ENCODE peak calls at places on chromosomes 4 and X, in nine cellular contexts. M, F, R, Y, J, E, A, H and P are unnamed samples.

GRCh38 chr4:16055937-16056336 is 27.9 kb downstream of the PROM1 start:
- ATAC-seq in M (no peak), F (peak), R (no peak), Y (no peak), J (no peak), E (no peak), A (no peak), H (no peak), P (no peak)

GRCh38 chr4:33126002-33126401 is 2405.8 kb downstream of the PCDH7 start:
- ATAC-seq in M (no peak), F (no peak), R (no peak), Y (no peak), J (no peak), E (no peak), A (no peak), H (no peak), P (no peak)

GRCh38 chr4:20287246-20287645 is 35.5 kb downstream of the SLIT2 start:
- ATAC-seq in M (no peak), F (no peak), R (no peak), Y (no peak), J (no peak), E (no peak), A (no peak), H (no peak), P (no peak)

GRCh38 chr4:139176299-139177048 is 544 bp downstream of the ELF2 start:
- ATAC-seq in M (peak), F (peak), R (peak), Y (peak), J (peak), E (peak), A (peak), H (peak), P (peak)

GRCh38 chr4:165991325-165992180 is 118.5 kb downstream of the TLL1 start:
- ATAC-seq in M (no peak), F (no peak), R (no peak), Y (peak), J (no peak), E (no peak), A (no peak), H (no peak), P (no peak)

GRCh38 chr4:168674869-168675268 is 178.0 kb downstream of the PALLD start:
- ATAC-seq in M (no peak), F (no peak), R (no peak), Y (no peak), J (no peak), E (no peak), A (no peak), H (no peak), P (no peak)

GRCh38 chrX:25873196-25873595 is 264.9 kb upstream of the MAGEB18 start:
- ATAC-seq in M (no peak), F (no peak), R (no peak), Y (no peak), J (no peak), E (no peak), A (no peak), H (no peak), P (no peak)

GRCh38 chrX:124256209-124256608 is 76.3 kb upstream of the TEX13D start:
- ATAC-seq in M (no peak), F (peak), R (no peak), Y (peak), J (no peak), E (no peak), A (no peak), H (no peak), P (peak)

GRCh38 chr4:78529569-78530209 is 21.9 kb upstream of the ANXA3 start:
- ATAC-seq in M (no peak), F (no peak), R (no peak), Y (peak), J (no peak), E (no peak), A (no peak), H (peak), P (no peak)

GRCh38 chrX:18886005-18886343 is 97.9 kb downstream of the PHKA2 start:
- ATAC-seq in M (peak), F (no peak), R (peak), Y (no peak), J (peak), E (no peak), A (peak), H (no peak), P (peak)

GRCh38 chr4:108018038-108018883 is 28.6 kb downstream of the HADH start:
- ATAC-seq in M (peak), F (peak), R (peak), Y (peak), J (peak), E (peak), A (peak), H (peak), P (peak)

GRCh38 chr4:37609621-37610020 is 76.6 kb downstream of the RELL1 start:
- ATAC-seq in M (no peak), F (no peak), R (no peak), Y (no peak), J (no peak), E (no peak), A (no peak), H (no peak), P (no peak)

GRCh38 chr4:46123872-46124755 is at the start of gene GABRG1:
- ATAC-seq in M (no peak), F (no peak), R (no peak), Y (no peak), J (no peak), E (no peak), A (no peak), H (no peak), P (no peak)

GRCh38 chr4:95386410-95386809 is 162.4 kb downstream of the UNC5C start:
- ATAC-seq in M (no peak), F (no peak), R (no peak), Y (no peak), J (peak), E (no peak), A (no peak), H (no peak), P (no peak)

GRCh38 chr4:109072595-109072994 is 229.9 kb downstream of the COL25A1 start:
- ATAC-seq in M (no peak), F (peak), R (no peak), Y (no peak), J (no peak), E (no peak), A (no peak), H (no peak), P (peak)

GRCh38 chrX:23333842-23334535 is 660 bp upstream of the PTCHD1 start:
- ATAC-seq in M (no peak), F (no peak), R (no peak), Y (no peak), J (no peak), E (no peak), A (no peak), H (no peak), P (peak)

GRCh38 chr4:99755223-99755944 is 61.2 kb upstream of the DAPP1 start:
- ATAC-seq in M (no peak), F (peak), R (peak), Y (peak), J (no peak), E (no peak), A (no peak), H (no peak), P (no peak)

GRCh38 chr4:152771736-152772533 is 7.6 kb downstream of the TIGD4 start:
- ATAC-seq in M (peak), F (no peak), R (peak), Y (no peak), J (no peak), E (no peak), A (peak), H (no peak), P (no peak)

GRCh38 chr4:25936696-25937095 is 22.7 kb downstream of the SMIM20 start:
- ATAC-seq in M (no peak), F (no peak), R (no peak), Y (no peak), J (no peak), E (no peak), A (no peak), H (no peak), P (no peak)